ENCODE peak calls at places on chromosomes 6 and 20, in eight cellular contexts. R is cardiac fibroblast, B is Calu3, X is BE2C, L is fibroblast of villous mesenchyme, N is bronchial epithelial cell, W is omental fat pad, C is astrocyte of the spinal cord. M is an unnamed sample.

GRCh38 chr6:106448000-106448426 is 87.5 kb downstream of the CRYBG1 start:
- DNase-seq in R (no peak), B (no peak), X (no peak), L (no peak), N (no peak), W (no peak), C (no peak), M (peak)

GRCh38 chr20:63322923-63323253 is 29.9 kb downstream of the COL20A1 start:
- DNase-seq in R (no peak), B (no peak), X (no peak), L (no peak), N (no peak), W (no peak), C (no peak), M (no peak)

GRCh38 chr20:38231786-38232130 is 28.8 kb downstream of the KIAA1755 start:
- DNase-seq in R (peak), B (no peak), X (no peak), L (peak), N (no peak), W (no peak), C (peak), M (peak)

GRCh38 chr6:33036512-33036911 is 27.1 kb upstream of the HLA-DOA start:
- DNase-seq in R (no peak), B (no peak), X (no peak), L (no peak), N (no peak), W (no peak), C (no peak), M (no peak)

GRCh38 chr20:17530716-17531536 is at the start of gene BFSP1:
- DNase-seq in R (peak), B (peak), X (peak), L (peak), N (peak), W (no peak), C (peak), M (peak)

GRCh38 chr6:170455335-170455979 is 97.7 kb downstream of the PSMB1 start:
- DNase-seq in R (no peak), B (no peak), X (no peak), L (no peak), N (no peak), W (no peak), C (no peak), M (no peak)

GRCh38 chr6:128479048-128479666 is 41.2 kb downstream of the PTPRK start:
- DNase-seq in R (no peak), B (no peak), X (no peak), L (no peak), N (no peak), W (no peak), C (no peak), M (no peak)

GRCh38 chr6:139857143-139857542 is 482.7 kb upstream of the CITED2 start:
- DNase-seq in R (no peak), B (no peak), X (no peak), L (no peak), N (no peak), W (no peak), C (no peak), M (no peak)

GRCh38 chr20:50415516-50416268 is 94.5 kb upstream of the PTPN1 start:
- DNase-seq in R (peak), B (peak), X (peak), L (peak), N (no peak), W (peak), C (peak), M (no peak)

GRCh38 chr20:19269737-19270325 is 57.4 kb downstream of the SLC24A3 start:
- DNase-seq in R (peak), B (no peak), X (no peak), L (peak), N (peak), W (no peak), C (peak), M (no peak)

GRCh38 chr6:36114798-36115408 is 15.4 kb upstream of the MAPK13 start:
- DNase-seq in R (no peak), B (no peak), X (no peak), L (no peak), N (no peak), W (no peak), C (no peak), M (peak)

GRCh38 chr6:31041372-31041974 is 31.2 kb downstream of the MUC22 start:
- DNase-seq in R (no peak), B (peak), X (no peak), L (no peak), N (no peak), W (no peak), C (no peak), M (no peak)

GRCh38 chr6:98764378-98764911 is 69.9 kb upstream of the POU3F2 start:
- DNase-seq in R (peak), B (no peak), X (no peak), L (no peak), N (no peak), W (no peak), C (peak), M (no peak)

DNA sequence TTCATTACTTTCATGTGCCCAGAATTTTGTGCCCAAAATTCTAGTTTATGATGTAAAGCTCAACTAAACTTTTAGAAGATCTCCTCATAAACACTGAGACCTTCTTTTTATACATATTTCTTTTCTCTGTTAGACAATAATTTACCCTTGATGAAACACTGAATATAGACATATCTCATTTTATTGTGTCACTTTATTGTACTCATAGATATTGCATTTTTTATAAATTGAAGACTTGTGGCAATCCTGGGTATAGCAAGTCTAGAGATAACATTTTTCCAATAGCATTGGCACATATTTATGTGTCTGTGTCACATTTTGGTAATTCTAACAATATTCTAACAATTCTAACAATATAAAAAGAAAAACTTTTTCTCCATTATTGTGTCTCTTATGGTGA is 74.9 kb upstream of the POU3F2 start:
- DNase-seq in R (no peak), B (no peak), X (no peak), L (no peak), N (no peak), W (no peak), C (no peak), M (no peak)
- TF ChIP-seq CTCF in R (no peak), B (no peak), X (no peak), L (no peak), N (no peak), W (no peak), C (no peak), M (no peak)

DNA sequence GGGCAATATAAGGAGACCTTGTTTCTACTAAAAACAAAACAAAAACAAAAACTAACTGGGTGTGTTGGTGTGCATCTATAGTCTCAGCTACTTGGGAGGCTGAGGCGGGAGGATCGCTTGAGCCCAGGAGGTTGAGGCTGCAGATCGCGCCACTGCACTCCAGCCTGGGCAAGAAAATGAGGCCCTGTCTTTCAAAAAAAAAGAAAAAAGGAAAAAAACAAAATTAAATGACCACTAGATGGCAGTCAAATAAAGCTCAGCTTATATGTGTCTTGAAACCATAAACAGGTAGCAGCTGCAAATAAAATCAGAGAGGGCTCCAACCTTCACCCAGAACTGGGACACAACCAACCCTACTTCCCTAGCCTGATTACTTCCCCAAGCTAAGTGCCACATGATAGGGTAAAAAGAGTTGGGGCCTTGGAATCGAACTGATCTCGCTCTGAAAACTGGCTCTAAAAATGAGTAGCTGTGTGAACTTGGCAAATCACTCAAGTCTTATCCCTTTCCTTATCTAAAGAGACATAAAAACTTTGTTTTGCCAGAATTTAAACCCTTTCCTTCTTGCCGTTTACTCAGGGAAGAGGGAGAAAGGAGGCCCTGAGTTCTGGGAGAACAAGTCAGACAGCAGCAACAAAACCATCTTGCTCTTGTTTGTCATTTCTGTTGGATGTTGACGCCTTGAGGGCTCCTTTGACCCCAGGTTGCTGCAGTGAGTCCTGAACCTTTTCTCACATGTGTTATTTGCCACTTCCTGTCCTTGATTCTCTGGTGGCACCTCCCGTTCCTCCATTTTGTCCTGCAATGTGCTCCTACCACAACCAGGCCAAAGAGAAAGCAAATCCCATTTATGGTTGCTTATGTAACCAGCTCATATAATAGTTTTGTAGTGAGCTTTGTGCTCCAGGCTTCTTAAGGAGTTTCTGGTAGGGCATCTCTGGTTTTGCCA is 66.9 kb upstream of the ADGRF4 start:
- DNase-seq in R (peak), B (no peak), X (no peak), L (peak), N (peak), W (no peak), C (peak), M (peak)
- TF ChIP-seq CTCF in R (peak), B (no peak), X (peak), L (peak), N (peak), W (no peak), C (peak), M (peak)

DNA sequence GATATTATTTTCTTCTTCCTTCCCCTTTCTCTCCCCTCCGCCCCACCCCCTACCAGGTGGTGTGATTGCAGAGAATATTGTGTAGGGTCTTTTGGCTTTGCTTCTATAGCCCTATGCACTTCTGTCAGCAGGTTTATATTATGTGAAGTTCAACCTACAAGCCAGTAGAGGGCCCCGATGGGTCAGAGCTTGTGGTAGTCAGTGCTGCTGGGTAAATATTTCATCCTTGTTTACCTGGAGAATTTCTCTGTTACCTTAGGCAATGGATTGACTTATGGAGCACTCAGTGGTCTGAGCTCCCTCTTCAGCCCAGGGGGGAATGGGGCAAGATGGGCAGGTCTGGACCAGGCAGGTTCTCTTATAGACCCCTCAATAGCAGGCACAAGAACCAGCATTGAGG is 720.9 kb downstream of the GRIK2 start:
- DNase-seq in R (no peak), B (no peak), X (peak), L (no peak), N (peak), W (no peak), C (no peak), M (peak)
- TF ChIP-seq CTCF in R (no peak), B (no peak), X (peak), L (no peak), N (peak), W (no peak), C (peak), M (no peak)

GRCh38 chr6:35013701-35014100 is 124.6 kb downstream of the ANKS1A start:
- DNase-seq in R (no peak), B (no peak), X (no peak), L (no peak), N (no peak), W (no peak), C (no peak), M (peak)

GRCh38 chr6:35014786-35015185 is 125.7 kb downstream of the ANKS1A start:
- DNase-seq in R (peak), B (no peak), X (no peak), L (no peak), N (peak), W (no peak), C (peak), M (peak)

GRCh38 chr6:35008858-35009257 is 119.8 kb downstream of the ANKS1A start:
- DNase-seq in R (no peak), B (no peak), X (no peak), L (no peak), N (no peak), W (no peak), C (no peak), M (no peak)

GRCh38 chr6:35014341-35014740 is 125.3 kb downstream of the ANKS1A start:
- DNase-seq in R (no peak), B (no peak), X (no peak), L (no peak), N (no peak), W (no peak), C (no peak), M (peak)

DNA sequence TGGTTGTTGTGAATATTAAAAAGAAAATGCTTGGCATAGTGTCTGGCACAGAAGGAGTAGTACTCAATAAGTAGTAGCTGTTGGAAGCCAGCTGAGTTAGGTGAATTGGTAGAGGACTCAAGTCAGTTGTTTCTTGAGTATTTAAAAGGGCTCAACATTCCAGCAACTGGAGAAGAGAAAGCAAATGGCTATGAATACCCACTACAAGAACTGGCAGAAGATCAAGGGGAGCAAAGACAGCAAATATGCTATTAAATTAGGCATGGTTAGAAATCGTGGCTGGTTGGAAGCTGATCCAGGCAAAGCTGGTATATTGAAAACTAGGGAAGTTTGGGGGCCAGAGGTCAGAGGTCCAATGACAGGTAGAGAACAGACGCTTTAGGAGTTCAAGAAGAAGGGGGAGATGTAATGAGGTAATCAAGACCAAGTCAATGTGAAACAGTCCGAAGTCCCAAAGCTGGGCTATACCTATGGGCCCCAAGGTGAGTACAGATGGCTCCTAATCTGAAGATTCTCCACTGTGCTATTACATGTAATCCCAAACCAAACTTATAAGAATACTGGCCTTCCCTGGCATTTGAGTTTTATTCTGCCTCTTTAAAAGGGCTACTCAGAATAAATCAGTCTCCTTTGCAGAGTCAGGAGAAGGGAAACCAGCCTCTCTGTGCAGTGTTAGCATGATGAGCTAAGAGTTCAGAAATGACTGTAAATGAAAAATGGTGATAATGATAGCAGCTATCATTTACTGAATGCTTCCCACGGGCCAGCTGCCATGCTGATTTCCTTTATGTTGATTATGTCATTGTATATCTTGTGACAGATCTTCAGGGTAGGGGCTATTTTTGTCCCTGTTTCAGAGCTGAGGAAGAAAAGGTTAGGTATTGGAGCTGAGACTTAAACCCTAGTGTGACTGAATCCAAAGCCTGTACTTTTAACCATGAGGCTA is 122.3 kb downstream of the ANKS1A start:
- DNase-seq in R (no peak), B (no peak), X (no peak), L (no peak), N (no peak), W (no peak), C (no peak), M (no peak)
- TF ChIP-seq CTCF in R (no peak), B (no peak), X (no peak), L (no peak), N (no peak), W (no peak), C (no peak), M (no peak)

GRCh38 chr6:41375598-41376151 is 40.3 kb downstream of the NCR2 start:
- DNase-seq in R (no peak), B (no peak), X (no peak), L (no peak), N (no peak), W (no peak), C (no peak), M (no peak)
- TF ChIP-seq CTCF in R (no peak), B (no peak), X (no peak), L (no peak), N (no peak), W (no peak), C (no peak), M (no peak)